ENCODE peak calls at places on chromosomes 7 and 10, in five cellular contexts. E is NCI-H187 treated with DMSO at 0.1 percent for 48 hours; T is naive thymus-derived CD4-positive, alpha-beta T cell; L is posterior cingulate gyrus; Q is activated naive CD4-positive, alpha-beta T cell treated with anti-CD3 and anti-CD28 coated beads, Interleukin-2, amount 50 U/mL, for 72 hours. P is an unnamed sample.
A peak's percentile ranks its signal among the peaks of the same experiment; 100 is the strongest.

GRCh38 chr7:108002726-108003590 is at the start of gene LAMB1:
- DNase-seq in E (no peak), T (no peak), L (peak; percentile 40), Q (no peak), P (peak; percentile 79)

GRCh38 chr7:148773344-148773743 is 74.6 kb downstream of the CUL1 start:
- DNase-seq in E (peak; percentile 77), T (peak; percentile 51), L (no peak), Q (no peak), P (no peak)

GRCh38 chr7:38744746-38745145 is 113.6 kb upstream of the AMPH start:
- DNase-seq in E (no peak), T (no peak), L (no peak), Q (no peak), P (no peak)

GRCh38 chr10:71179382-71179781 is 33.0 kb upstream of the UNC5B start:
- DNase-seq in E (no peak), T (no peak), L (no peak), Q (no peak), P (no peak)

GRCh38 chr7:83410989-83411591 is 237.8 kb downstream of the SEMA3E start:
- DNase-seq in E (peak; percentile 19), T (no peak), L (no peak), Q (no peak), P (no peak)

GRCh38 chr10:73413108-73413527 is 740 bp downstream of the ANXA7 start:
- DNase-seq in E (no peak), T (peak; percentile 52), L (no peak), Q (no peak), P (no peak)

GRCh38 chr7:22728416-22729029 is 1.5 kb downstream of the IL6 start:
- DNase-seq in E (no peak), T (peak; percentile 37), L (no peak), Q (no peak), P (no peak)

GRCh38 chr7:82506702-82507101 is 63.1 kb upstream of the CACNA2D1 start:
- DNase-seq in E (no peak), T (no peak), L (peak; percentile 68), Q (no peak), P (no peak)

GRCh38 chr10:60521974-60522405 is 132.3 kb upstream of the ANK3 start:
- DNase-seq in E (no peak), T (no peak), L (no peak), Q (no peak), P (no peak)

GRCh38 chr7:126163647-126164046 is 1089.1 kb downstream of the GRM8 start:
- DNase-seq in E (no peak), T (no peak), L (no peak), Q (no peak), P (no peak)

GRCh38 chr10:131083915-131084790 is 227.4 kb downstream of the TCERG1L start:
- DNase-seq in E (no peak), T (no peak), L (no peak), Q (no peak), P (no peak)

GRCh38 chr10:133379801-133380666 is 972 bp downstream of the PAOX start:
- DNase-seq in E (no peak), T (no peak), L (no peak), Q (no peak), P (no peak)

P was measured in RWPE2.